ENCODE peak calls at places on chromosomes 5 and 9, in ten cellular contexts. G is stimulated activated CD8-positive, alpha-beta memory T cell treated with anti-CD3 and anti-CD28 coated beads, Interleukin-4, amount 100 ng/mL, for 4 hours; Y is activated naive CD4-positive, alpha-beta T cell; E is head of caudate nucleus; F is adipocyte; U is A549; M is NCI-H446; C is gastrocnemius medialis; H is adrenal gland; P is HTR-8/SVneo. R is an unnamed sample.

GRCh38 chr9:16413509-16414016 is 456.9 kb downstream of the BNC2 start:
- DNase-seq in G (no peak), H (peak), Y (no peak), E (no peak), U (peak), M (no peak), P (peak), F (peak), C (peak), R (no peak)

GRCh38 chr5:72510610-72511121 is 3.5 kb upstream of the ZNF366 start:
- DNase-seq in M (peak), G (no peak), Y (no peak), F (no peak), U (no peak), P (no peak), E (peak), C (peak), H (peak), R (no peak)

GRCh38 chr9:84397822-84398221 is 57.3 kb upstream of the SLC28A3 start:
- DNase-seq in G (no peak), U (no peak), P (peak), Y (no peak), E (no peak), H (no peak), F (peak), M (no peak), C (no peak), R (peak)

GRCh38 chr9:104177003-104177611 is 83.0 kb downstream of the SMC2 start:
- DNase-seq in C (no peak), H (no peak), M (peak), G (no peak), F (peak), P (no peak), Y (no peak), U (peak), E (no peak), R (peak)

GRCh38 chr9:136644343-136644592 is 18.4 kb upstream of the EGFL7 start:
- DNase-seq in E (no peak), C (peak), M (peak), U (peak), P (no peak), H (peak), G (no peak), Y (no peak), F (no peak), R (no peak)

GRCh38 chr5:132999246-132999645 is 27.1 kb downstream of the ZCCHC10 start:
- DNase-seq in E (no peak), C (no peak), U (no peak), M (no peak), Y (no peak), P (no peak), H (no peak), F (peak), G (no peak), R (no peak)

GRCh38 chr9:98075332-98075805 is 18.8 kb downstream of the NANS start:
- DNase-seq in Y (no peak), F (peak), M (no peak), E (no peak), P (no peak), H (peak), G (no peak), C (no peak), U (peak), R (peak)

GRCh38 chr9:128078504-128079434 is 10.7 kb downstream of the SLC25A25 start:
- DNase-seq in M (no peak), G (no peak), Y (no peak), C (peak), F (peak), U (peak), H (peak), P (no peak), E (no peak), R (peak)

GRCh38 chr5:122846051-122846567 is 696 bp downstream of the SNX24 start:
- DNase-seq in P (peak), U (peak), F (peak), C (no peak), Y (no peak), E (no peak), H (no peak), M (no peak), G (no peak), R (peak)

R was measured in foreskin keratinocyte.